ENCODE peak calls at places on chromosomes 3 and 15, in seven cellular contexts. I is AG10803, R is cardiac fibroblast, U is B cell, L is BE2C, C is body of pancreas, D is GM12865. W is an unnamed sample.

GRCh38 chr3:193780810-193781472 is 187.9 kb downstream of the OPA1 start:
- DNase-seq in I (peak; percentile 76), R (peak; percentile 84), U (peak; percentile 65), L (peak; percentile 74), C (peak; percentile 74), D (peak; percentile 31), W (peak; percentile 66)

GRCh38 chr15:93708721-93709120 is 522.6 kb upstream of the MCTP2 start:
- DNase-seq in I (no peak), R (no peak), U (no peak), L (no peak), C (no peak), D (no peak), W (no peak)

GRCh38 chr3:294096-294495 is 97.5 kb downstream of the CHL1 start:
- DNase-seq in I (no peak), R (no peak), U (no peak), L (no peak), C (no peak), D (no peak), W (no peak)

GRCh38 chr3:120791958-120792357 is 49.4 kb downstream of the GTF2E1 start:
- DNase-seq in I (peak; percentile 51), R (peak; percentile 34), U (no peak), L (no peak), C (no peak), D (no peak), W (no peak)

GRCh38 chr3:67109651-67110204 is 111.6 kb downstream of the KBTBD8 start:
- DNase-seq in I (peak; percentile 74), R (peak; percentile 71), U (peak; percentile 16), L (no peak), C (no peak), D (peak; percentile 30), W (no peak)

GRCh38 chr3:4467522-4467867 is 426 bp upstream of the SUMF1 start:
- DNase-seq in I (no peak), R (no peak), U (no peak), L (no peak), C (no peak), D (no peak), W (no peak)

GRCh38 chr3:56410576-56410975 is 57.7 kb downstream of the ERC2 start:
- DNase-seq in I (no peak), R (no peak), U (no peak), L (no peak), C (no peak), D (no peak), W (no peak)

GRCh38 chr15:82139823-82140268 is 94.0 kb upstream of the MEX3B start:
- DNase-seq in I (peak; percentile 70), R (peak; percentile 74), U (peak; percentile 15), L (no peak), C (no peak), D (peak; percentile 35), W (no peak)

GRCh38 chr3:79947469-79947868 is 179.7 kb upstream of the ROBO1 start:
- DNase-seq in I (no peak), R (no peak), U (no peak), L (no peak), C (no peak), D (no peak), W (no peak)

GRCh38 chr3:46019707-46020106 is 7.6 kb downstream of the XCR1 start:
- DNase-seq in I (peak; percentile 12), R (peak; percentile 5), U (no peak), L (no peak), C (no peak), D (no peak), W (no peak)

GRCh38 chr3:98966434-98966833 is 64.9 kb upstream of the DCBLD2 start:
- DNase-seq in I (no peak), R (no peak), U (no peak), L (no peak), C (no peak), D (peak; percentile 26), W (no peak)

GRCh38 chr3:11661052-11661656 is 17.4 kb upstream of the VGLL4 start:
- DNase-seq in I (no peak), R (no peak), U (no peak), L (no peak), C (no peak), D (no peak), W (no peak)

GRCh38 chr3:128554100-128554464 is 61.1 kb upstream of the GATA2 start:
- DNase-seq in I (no peak), R (peak; percentile 72), U (no peak), L (no peak), C (no peak), D (no peak), W (no peak)

GRCh38 chr3:138197058-138197457 is 10.0 kb downstream of the ARMC8 start:
- DNase-seq in I (peak; percentile 22), R (peak; percentile 46), U (no peak), L (no peak), C (peak; percentile 25), D (peak; percentile 21), W (peak; percentile 40)

GRCh38 chr3:114454592-114455251 is 160.9 kb downstream of the TIGIT start:
- DNase-seq in I (peak; percentile 56), R (peak; percentile 28), U (peak; percentile 56), L (peak; percentile 77), C (no peak), D (peak; percentile 65), W (no peak)
- TF ChIP-seq CTCF in I (no peak), R (no peak), U (no peak), L (no peak), C (peak; percentile 18), D (no peak), W (no peak)

GRCh38 chr3:185935465-185936263 is 2.1 kb downstream of the TRA2B start:
- DNase-seq in I (peak; percentile 39), R (no peak), U (no peak), L (no peak), C (no peak), D (no peak), W (no peak)

GRCh38 chr3:185936814-185937688 is 763 bp downstream of the TRA2B start:
- DNase-seq in I (peak; percentile 85), R (peak; percentile 92), U (peak; percentile 92), L (peak; percentile 94), C (peak; percentile 91), D (peak; percentile 94), W (peak; percentile 83)

GRCh38 chr3:185934726-185935464 is 2.9 kb downstream of the TRA2B start:
- DNase-seq in I (no peak), R (no peak), U (no peak), L (no peak), C (no peak), D (no peak), W (no peak)

GRCh38 chr3:185939721-185940120 is 1.9 kb upstream of the TRA2B start:
- DNase-seq in I (no peak), R (no peak), U (no peak), L (no peak), C (no peak), D (no peak), W (no peak)

DNA sequence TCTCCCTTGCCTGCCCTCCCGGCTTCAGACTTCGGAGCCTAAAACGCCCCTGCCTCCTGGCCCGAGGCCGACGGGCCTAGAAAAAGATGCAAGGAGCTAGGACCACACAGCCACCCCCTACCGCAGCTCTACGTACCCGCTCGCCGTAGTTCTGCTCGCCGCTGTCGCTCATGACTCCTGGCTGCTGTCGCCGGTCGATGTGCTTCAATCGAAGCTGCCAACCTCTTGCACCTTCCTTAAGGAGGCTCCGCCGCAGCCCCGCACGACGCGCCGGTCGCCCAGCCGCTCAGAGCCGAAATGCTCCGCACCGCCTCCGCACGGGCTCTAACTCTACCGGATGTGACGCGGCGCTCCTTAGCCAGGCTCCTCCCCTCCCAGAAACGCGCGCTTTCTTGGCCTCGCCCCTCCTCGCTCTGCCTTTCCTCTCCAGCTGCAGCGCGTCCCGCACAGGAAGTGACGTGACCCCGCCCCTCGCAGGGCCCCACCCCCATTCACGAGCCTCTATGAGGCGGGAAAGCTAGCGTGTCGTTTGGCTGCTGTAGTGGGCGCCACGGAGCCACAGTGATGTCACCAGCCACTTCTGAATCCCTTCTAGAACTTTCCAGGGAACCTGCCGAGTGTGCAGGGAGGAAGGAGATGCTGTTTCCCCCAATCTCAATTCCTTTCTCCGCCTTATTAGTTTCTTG is at the start of gene TRA2B:
- DNase-seq in I (peak; percentile 97), R (peak; percentile 99), U (peak; percentile 98), L (peak; percentile 99), C (peak; percentile 99), D (peak; percentile 99), W (peak; percentile 99)
- TF ChIP-seq CTCF in I (peak; percentile 29), R (peak; percentile 16), U (peak; percentile 51), L (peak; percentile 31), C (peak; percentile 34), D (peak; percentile 11), W (no peak)

DNA sequence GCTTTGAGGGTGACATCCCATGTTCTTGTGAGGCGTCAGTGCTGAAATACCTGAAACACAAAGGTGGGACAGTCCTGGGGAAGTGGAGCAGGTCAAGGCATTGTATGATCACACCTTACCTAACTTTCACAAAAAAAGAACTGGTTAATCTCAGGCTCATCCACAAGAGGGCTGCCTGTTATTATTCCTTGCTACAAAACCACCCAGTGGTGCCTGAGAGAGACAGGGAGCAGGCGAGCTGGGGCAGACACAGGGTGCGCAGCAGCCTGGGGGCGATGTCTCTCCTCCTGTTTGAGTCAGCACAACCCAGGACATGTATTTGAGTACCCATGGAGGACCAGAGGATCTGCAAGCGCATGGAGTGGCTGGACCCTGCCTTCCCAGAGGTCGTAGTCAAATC is 316.8 kb upstream of the ATP10A start:
- DNase-seq in I (no peak), R (no peak), U (no peak), L (no peak), C (no peak), D (no peak), W (no peak)
- TF ChIP-seq CTCF in I (no peak), R (no peak), U (no peak), L (no peak), C (peak; percentile 17), D (no peak), W (no peak)

GRCh38 chr3:42183991-42184621 is 81.9 kb downstream of the CCK start:
- DNase-seq in I (peak; percentile 39), R (no peak), U (no peak), L (no peak), C (no peak), D (no peak), W (no peak)
- TF ChIP-seq CTCF in I (peak; percentile 23), R (no peak), U (no peak), L (no peak), C (no peak), D (no peak), W (no peak)

GRCh38 chr15:99486371-99487336 is 79.1 kb upstream of the MEF2A start:
- DNase-seq in I (peak; percentile 94), R (peak; percentile 90), U (no peak), L (peak; percentile 76), C (peak; percentile 57), D (no peak), W (no peak)
- TF ChIP-seq CTCF in I (no peak), R (no peak), U (no peak), L (no peak), C (no peak), D (no peak), W (no peak)

DNA sequence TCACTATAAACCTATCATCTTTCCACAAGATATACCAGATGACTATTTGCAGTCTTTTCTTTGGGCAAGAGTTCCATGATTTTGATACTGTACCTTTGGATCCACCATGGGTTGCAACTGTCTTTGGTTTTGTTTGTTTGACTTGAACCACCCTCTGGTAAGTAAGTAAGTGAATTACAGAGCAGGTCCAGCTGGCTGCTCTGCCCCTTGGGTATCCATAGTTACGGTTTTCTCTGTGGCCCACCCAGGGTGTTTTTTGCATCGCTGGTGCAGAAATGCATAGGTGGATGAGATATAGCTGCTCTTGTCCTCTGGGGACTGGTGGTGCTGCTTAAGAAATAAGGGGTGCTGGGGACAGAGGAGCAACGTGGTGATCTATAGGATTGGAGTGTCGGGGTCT is 33.8 kb downstream of the CHDH start:
- DNase-seq in I (no peak), R (no peak), U (no peak), L (no peak), C (no peak), D (peak; percentile 10), W (no peak)
- TF ChIP-seq CTCF in I (no peak), R (no peak), U (no peak), L (no peak), C (no peak), D (peak; percentile 18), W (no peak)